ENCODE peak calls at places on chromosomes 1 and 21, in ten cellular contexts. X is stimulated activated CD8-positive, alpha-beta memory T cell treated with anti-CD3 and anti-CD28 coated beads, Interleukin-7, amount 100 ng/mL, for 1 hour; A is activated effector memory CD4-positive, alpha-beta T cell treated with anti-CD3 and anti-CD28 coated beads, Interleukin-2, amount 50 U/mL, for 16 hours; L is HT1080; Q is AG04450; F is activated CD4-positive, alpha-beta T cell treated with anti-CD3 and anti-CD28 coated beads for 24 hours; I is stimulated activated naive CD4-positive, alpha-beta T cell treated with Interleukin-2 at 50 U/mL for 16 hours; S is HCEC 1CT; U is T-helper 9 cell; J is amniotic epithelial cell. Z is an unnamed sample.
A peak's percentile ranks its signal among the peaks of the same experiment; 100 is the strongest.

GRCh38 chr1:184632415-184633175 is 122.1 kb downstream of the EDEM3 start:
- DNase-seq in F (no peak), S (no peak), X (no peak), Q (no peak), J (no peak), L (no peak), I (no peak), A (no peak), U (no peak), Z (no peak)

GRCh38 chr1:220573836-220574235 is 45.9 kb downstream of the MARK1 start:
- DNase-seq in X (no peak), A (no peak), Q (no peak), F (no peak), L (no peak), J (no peak), I (no peak), S (no peak), U (no peak), Z (no peak)

GRCh38 chr21:43603230-43603626 is 56.1 kb downstream of the HSF2BP start:
- DNase-seq in I (no peak), L (no peak), U (no peak), Q (no peak), S (no peak), F (no peak), J (no peak), X (no peak), A (no peak), Z (no peak)

GRCh38 chr1:16187748-16188401 is 24.6 kb downstream of the ARHGEF19 start:
- DNase-seq in J (peak; percentile 69), F (peak; percentile 73), I (peak; percentile 61), L (peak; percentile 89), A (peak; percentile 91), S (peak; percentile 66), X (peak; percentile 57), Q (peak; percentile 58), U (peak; percentile 74), Z (peak; percentile 79)

GRCh38 chr1:87200875-87201638 is 127.6 kb upstream of the LMO4 start:
- DNase-seq in F (no peak), U (no peak), L (no peak), S (no peak), J (no peak), I (no peak), Q (no peak), A (no peak), X (no peak), Z (no peak)

GRCh38 chr21:39715804-39716397 is 29.1 kb upstream of the IGSF5 start:
- DNase-seq in J (peak; percentile 21), I (no peak), L (peak; percentile 11), F (peak; percentile 26), X (peak; percentile 5), U (peak; percentile 4), A (peak; percentile 64), S (peak; percentile 3), Q (peak; percentile 8), Z (peak; percentile 20)

GRCh38 chr1:222048030-222048632 is 306.2 kb upstream of the DUSP10 start:
- DNase-seq in F (no peak), Q (no peak), J (peak; percentile 87), U (no peak), A (no peak), L (peak; percentile 78), I (no peak), X (no peak), S (peak; percentile 69), Z (no peak)

GRCh38 chr1:214108097-214108446 is 120.3 kb downstream of the PROX1 start:
- DNase-seq in S (no peak), L (no peak), A (no peak), F (no peak), I (no peak), Q (no peak), X (no peak), J (no peak), U (no peak), Z (no peak)

GRCh38 chr1:113046569-113046968 is 26.4 kb upstream of the LRIG2 start:
- DNase-seq in Q (no peak), L (no peak), J (no peak), S (no peak), U (no peak), I (no peak), X (no peak), A (no peak), F (no peak), Z (peak; percentile 6)

GRCh38 chr1:203406446-203407045 is 55.6 kb upstream of the FMOD start:
- DNase-seq in J (peak; percentile 11), S (no peak), U (no peak), F (no peak), A (no peak), Q (no peak), I (no peak), X (no peak), L (no peak), Z (no peak)

GRCh38 chr1:200708769-200709168 is 29.9 kb upstream of the CAMSAP2 start:
- DNase-seq in A (no peak), S (no peak), X (no peak), U (no peak), F (no peak), I (no peak), J (peak; percentile 56), Q (no peak), L (peak; percentile 28), Z (no peak)

GRCh38 chr1:30706528-30706927 is 16.9 kb downstream of the MATN1 start:
- DNase-seq in Q (no peak), A (no peak), J (peak; percentile 31), L (no peak), I (no peak), F (no peak), U (no peak), S (no peak), X (no peak), Z (no peak)

GRCh38 chr1:115976062-115976899 is at the start of gene SLC22A15:
- DNase-seq in I (peak; percentile 9), S (peak; percentile 77), X (no peak), F (peak; percentile 13), A (peak; percentile 70), J (peak; percentile 34), U (peak; percentile 21), Q (no peak), L (peak; percentile 76), Z (peak; percentile 20)

GRCh38 chr1:247430430-247430829 is 14.5 kb downstream of the NLRP3 start:
- DNase-seq in X (no peak), A (no peak), Q (no peak), I (no peak), L (no peak), U (no peak), S (no peak), F (no peak), J (no peak), Z (no peak)

GRCh38 chr1:171841931-171842723 is 829 bp downstream of the DNM3 start:
- DNase-seq in I (peak; percentile 2), U (peak; percentile 8), A (peak; percentile 62), Q (no peak), F (no peak), L (no peak), J (no peak), X (no peak), S (no peak), Z (peak; percentile 2)

GRCh38 chr1:155051777-155052398 is 772 bp downstream of the ADAM15 start:
- DNase-seq in J (no peak), F (peak; percentile 29), Q (no peak), L (peak; percentile 61), U (peak; percentile 36), I (peak; percentile 48), A (peak; percentile 80), X (no peak), S (peak; percentile 8), Z (peak; percentile 27)

GRCh38 chr1:20100632-20101355 is 18.5 kb downstream of the PLA2G2D start:
- DNase-seq in Q (peak; percentile 11), I (no peak), A (no peak), L (peak; percentile 62), X (no peak), F (peak; percentile 16), S (peak; percentile 72), U (no peak), J (peak; percentile 55), Z (peak; percentile 8)

GRCh38 chr21:43611598-43612369 is 47.5 kb downstream of the HSF2BP start:
- DNase-seq in A (no peak), J (peak; percentile 67), S (peak; percentile 75), L (peak; percentile 37), F (no peak), X (no peak), Q (peak; percentile 82), U (no peak), I (no peak), Z (no peak)

GRCh38 chr21:25885880-25886279 is 151.1 kb downstream of the GABPA start:
- DNase-seq in X (no peak), S (no peak), A (no peak), Q (no peak), L (peak; percentile 36), J (no peak), U (no peak), F (no peak), I (no peak), Z (no peak)

GRCh38 chr1:113758631-113759340 is 500 bp downstream of the PHTF1 start:
- DNase-seq in F (peak; percentile 37), A (peak; percentile 85), X (peak; percentile 20), S (peak; percentile 59), J (peak; percentile 27), L (no peak), I (peak; percentile 47), Q (no peak), U (peak; percentile 50), Z (peak; percentile 50)

GRCh38 chr1:160491017-160491416 is 32.0 kb downstream of the SLAMF6 start:
- DNase-seq in Q (no peak), A (no peak), U (no peak), X (no peak), L (no peak), S (no peak), I (no peak), J (no peak), F (no peak), Z (no peak)

GRCh38 chr21:37835512-37835911 is 80.7 kb downstream of the KCNJ6 start:
- DNase-seq in I (no peak), A (no peak), F (no peak), J (no peak), L (no peak), U (no peak), X (no peak), Q (no peak), S (no peak), Z (no peak)

GRCh38 chr1:62515055-62515454 is 78.2 kb downstream of the USP1 start:
- DNase-seq in U (no peak), A (no peak), I (no peak), L (no peak), Q (no peak), S (peak; percentile 38), F (no peak), J (peak; percentile 81), X (no peak), Z (no peak)

GRCh38 chr1:111275079-111275478 is 15.6 kb upstream of the CHIA start:
- DNase-seq in S (peak; percentile 53), A (peak; percentile 72), X (no peak), Q (no peak), F (no peak), I (peak; percentile 54), U (no peak), L (peak; percentile 87), J (no peak), Z (no peak)

GRCh38 chr1:93694039-93694438 is 12.4 kb upstream of the BCAR3 start:
- DNase-seq in I (no peak), S (no peak), Q (no peak), L (peak; percentile 91), A (no peak), X (no peak), J (no peak), U (no peak), F (no peak), Z (no peak)

GRCh38 chr1:225835752-225836151 is 25.8 kb downstream of the EPHX1 start:
- DNase-seq in I (no peak), Q (no peak), X (no peak), J (peak; percentile 13), U (no peak), F (no peak), S (no peak), A (no peak), L (no peak), Z (no peak)

GRCh38 chr1:203522237-203522636 is 28.3 kb downstream of the OPTC start:
- DNase-seq in S (no peak), J (no peak), I (no peak), A (no peak), U (no peak), L (no peak), F (no peak), X (no peak), Q (no peak), Z (no peak)

GRCh38 chr1:58816072-58816746 is 32.4 kb upstream of the JUN start:
- DNase-seq in J (peak; percentile 76), X (peak; percentile 65), L (peak; percentile 95), A (peak; percentile 93), I (peak; percentile 81), Q (peak; percentile 70), F (peak; percentile 74), S (peak; percentile 94), U (peak; percentile 72), Z (peak; percentile 78)